ENCODE peak calls at places on chromosomes 16 and 17, in seven cellular contexts. Y is bronchial epithelial cell, I is HFF-Myc, C is suprapubic skin, G is tibial nerve, O is mucosa of descending colon, R is pancreas. D is an unnamed sample.

GRCh38 chr16:58128181-58128631 is 975 bp downstream of the CFAP20 start:
- DNase-seq in Y (no peak), I (no peak), C (no peak), G (no peak), O (no peak), R (no peak), D (no peak)

GRCh38 chr16:7990864-7991263 is 599.4 kb downstream of the TMEM114 start:
- DNase-seq in Y (no peak), I (no peak), C (no peak), G (no peak), O (no peak), R (no peak), D (no peak)

GRCh38 chr16:11669380-11670146 is 1.3 kb downstream of the SNN start:
- DNase-seq in Y (no peak), I (no peak), C (no peak), G (peak; percentile 51), O (peak; percentile 38), R (peak; percentile 32), D (peak; percentile 19)

GRCh38 chr17:27469256-27469655 is 13.0 kb downstream of the KSR1 start:
- DNase-seq in Y (no peak), I (no peak), C (no peak), G (no peak), O (no peak), R (no peak), D (no peak)

GRCh38 chr16:49183911-49184310 is 97.7 kb downstream of the CBLN1 start:
- DNase-seq in Y (peak; percentile 35), I (peak; percentile 0), C (no peak), G (no peak), O (peak; percentile 84), R (no peak), D (no peak)

GRCh38 chr17:59366040-59366757 is 34.7 kb downstream of the YPEL2 start:
- DNase-seq in Y (no peak), I (no peak), C (no peak), G (no peak), O (peak; percentile 24), R (peak; percentile 51), D (no peak)

GRCh38 chr16:12793120-12793889 is 10.4 kb downstream of the CPPED1 start:
- DNase-seq in Y (no peak), I (no peak), C (no peak), G (no peak), O (no peak), R (no peak), D (no peak)

GRCh38 chr17:2177235-2177811 is 122.4 kb downstream of the HIC1 start:
- DNase-seq in Y (peak; percentile 90), I (no peak), C (no peak), G (no peak), O (no peak), R (no peak), D (no peak)

GRCh38 chr17:12625092-12625491 is 40.6 kb upstream of the MYOCD start:
- DNase-seq in Y (no peak), I (no peak), C (no peak), G (no peak), O (no peak), R (no peak), D (no peak)

GRCh38 chr17:12624221-12624620 is 41.5 kb upstream of the MYOCD start:
- DNase-seq in Y (peak; percentile 13), I (no peak), C (no peak), G (no peak), O (no peak), R (no peak), D (peak; percentile 8)

GRCh38 chr17:12631076-12631475 is 34.6 kb upstream of the MYOCD start:
- DNase-seq in Y (no peak), I (no peak), C (no peak), G (no peak), O (no peak), R (no peak), D (no peak)

GRCh38 chr17:12627177-12627629 is 38.5 kb upstream of the MYOCD start:
- DNase-seq in Y (peak; percentile 98), I (peak; percentile 63), C (no peak), G (peak; percentile 24), O (no peak), R (no peak), D (peak; percentile 82)

GRCh38 chr17:12627776-12628491 is 37.8 kb upstream of the MYOCD start:
- DNase-seq in Y (peak; percentile 63), I (no peak), C (no peak), G (no peak), O (no peak), R (no peak), D (peak; percentile 51)
- H3K4me3 ChIP-seq in Y (no peak overlapping the region), I (no peak overlapping the region), C (no peak overlapping the region), G (no peak overlapping the region), O (no peak overlapping the region), R (no peak overlapping the region), D (no peak overlapping the region)

DNA sequence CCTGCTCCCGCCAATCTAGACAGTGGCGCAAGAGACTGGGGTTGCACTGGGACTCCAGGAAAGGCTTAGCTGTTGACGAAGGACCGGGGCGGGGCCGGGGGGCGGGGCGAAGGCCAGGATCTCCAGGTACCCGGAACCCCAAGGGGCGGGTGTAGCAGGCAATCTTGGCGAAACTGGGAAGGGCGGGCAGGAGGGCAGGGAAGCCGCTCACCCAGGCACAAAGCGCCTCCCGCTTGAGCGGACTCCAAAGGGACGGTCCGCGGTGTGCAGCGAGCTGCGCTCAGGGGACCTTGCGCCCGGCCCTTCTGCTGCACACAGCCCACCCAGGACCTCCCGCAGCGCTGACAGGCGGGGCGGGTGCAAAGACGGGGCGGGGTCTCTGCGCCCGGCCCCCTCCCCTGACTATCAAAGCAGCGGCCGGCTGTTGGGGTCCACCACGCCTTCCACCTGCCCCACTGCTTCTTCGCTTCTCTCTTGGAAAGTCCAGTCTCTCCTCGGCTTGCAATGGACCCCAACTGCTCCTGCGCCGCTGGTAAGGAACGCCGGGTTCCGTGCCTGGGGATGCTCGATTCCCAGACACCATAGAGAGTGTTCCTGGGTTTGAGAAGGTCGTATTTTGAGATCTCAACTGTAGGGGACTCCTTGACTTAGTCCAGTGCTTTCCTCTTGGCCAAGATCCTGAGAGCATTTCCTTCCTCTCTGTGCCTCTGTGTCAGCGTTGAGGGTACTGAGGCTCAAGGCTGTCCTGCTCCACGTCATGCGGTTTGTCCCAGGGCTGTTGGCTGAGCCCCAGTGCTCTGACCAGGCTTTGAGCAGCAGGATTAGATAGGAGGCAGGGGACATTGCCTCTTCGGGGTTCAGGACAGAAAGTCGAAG is at the start of gene MT1F:
- DNase-seq in Y (peak; percentile 82), I (no peak), C (peak; percentile 90), G (peak; percentile 49), O (peak; percentile 99), R (peak; percentile 97), D (peak; percentile 29)
- TF ChIP-seq CTCF in Y (no peak), I (no peak), C (no peak), G (no peak), O (no peak), R (no peak), D (no peak)

GRCh38 chr17:82235056-82235774 is 6.4 kb downstream of the SLC16A3 start:
- DNase-seq in Y (no peak), I (no peak), C (peak; percentile 62), G (no peak), O (no peak), R (no peak), D (no peak)
- H3K4me3 ChIP-seq in Y (no peak overlapping the region), I (no peak overlapping the region), C (no peak overlapping the region), G (no peak overlapping the region), O (no peak overlapping the region), R (no peak overlapping the region), D (no peak overlapping the region)

GRCh38 chr17:13140750-13141149 is 122.9 kb upstream of the ELAC2 start:
- DNase-seq in Y (no peak), I (no peak), C (no peak), G (no peak), O (no peak), R (no peak), D (peak; percentile 1)
- TF ChIP-seq CTCF in Y (no peak), I (no peak), C (no peak), G (no peak), O (no peak), R (no peak), D (no peak)

GRCh38 chr17:77189148-77189547 is 48.4 kb downstream of the SEC14L1 start:
- DNase-seq in Y (no peak), I (no peak), C (no peak), G (no peak), O (no peak), R (no peak), D (no peak)
- H3K4me3 ChIP-seq in Y (no peak overlapping the region), I (no peak overlapping the region), C (no peak overlapping the region), G (no peak overlapping the region), O (no peak overlapping the region), R (no peak overlapping the region), D (no peak overlapping the region)

DNA sequence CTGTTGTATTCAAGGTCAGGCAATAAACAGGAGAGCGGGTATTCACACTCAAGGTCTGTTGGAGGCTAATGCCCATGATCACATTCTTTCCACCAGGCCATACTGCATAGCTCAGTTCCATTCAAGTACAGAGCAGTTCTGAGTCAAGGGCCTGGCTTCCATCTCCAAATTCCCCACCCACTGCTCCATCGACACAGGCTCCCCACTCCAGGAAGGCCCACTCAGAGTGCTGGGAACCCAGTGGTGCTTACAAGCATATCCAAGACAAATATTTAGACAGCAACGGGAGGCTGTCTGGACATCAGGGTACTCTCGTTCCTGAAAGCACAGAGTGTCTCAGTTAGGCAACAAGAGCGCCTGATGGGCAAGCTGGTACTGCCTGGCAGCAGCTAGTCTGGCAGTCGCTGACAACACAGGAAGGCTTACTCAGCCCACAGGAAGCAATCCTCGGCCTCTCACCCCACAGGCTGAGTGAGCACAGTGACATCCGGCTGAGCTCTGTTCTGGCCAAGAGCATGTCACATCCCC is 40.9 kb downstream of the RFFL start:
- DNase-seq in Y (peak; percentile 90), I (peak; percentile 61), C (peak; percentile 74), G (no peak), O (peak; percentile 31), R (peak; percentile 23), D (peak; percentile 93)
- TF ChIP-seq CTCF in Y (no peak), I (no peak), C (no peak), G (no peak), O (no peak), R (no peak), D (peak; percentile 38)

DNA sequence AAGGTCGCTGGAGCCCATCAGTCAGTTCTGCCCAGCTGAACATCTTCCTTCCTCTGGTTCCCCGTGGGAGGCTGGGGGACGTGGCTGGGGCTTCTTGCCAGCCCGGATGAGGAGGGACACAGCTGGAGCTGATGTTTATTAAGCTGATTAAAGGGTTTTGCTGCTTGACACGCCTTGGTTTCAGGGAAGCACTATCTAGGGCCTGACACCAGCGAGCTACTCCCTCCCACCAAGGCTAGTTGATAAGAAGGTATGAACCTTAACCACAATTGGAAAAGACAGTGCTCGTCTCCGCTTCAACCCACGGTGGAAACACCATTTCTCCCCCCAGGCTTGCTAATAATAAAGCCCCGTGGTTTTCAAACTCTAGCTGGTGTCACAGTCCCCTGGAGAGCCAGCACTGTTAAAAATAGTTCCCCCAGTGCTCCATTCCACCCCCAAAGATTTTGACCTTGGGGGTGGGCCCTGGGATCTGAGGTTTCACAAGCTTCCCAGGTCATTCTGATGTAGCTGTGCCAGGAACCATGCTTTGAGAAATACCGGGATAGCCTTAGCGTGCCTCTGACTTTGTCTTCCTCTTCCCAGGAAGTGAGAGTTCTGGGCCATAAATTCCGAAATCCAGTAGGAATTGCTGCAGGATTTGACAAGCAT is 5.5 kb downstream of the DHODH start:
- DNase-seq in Y (no peak), I (no peak), C (no peak), G (no peak), O (no peak), R (no peak), D (peak; percentile 39)
- H3K4me3 ChIP-seq in Y (no peak overlapping the region), I (no peak overlapping the region), C (no peak overlapping the region), G (no peak overlapping the region), O (no peak overlapping the region), R (no peak overlapping the region), D (no peak overlapping the region)

D was measured in fibroblast of pulmonary artery.